ENCODE peak calls at places on chromosomes 12 and 14, in four cellular contexts. Z is AG04449, A is uterus, G is fibroblast of pulmonary artery. K is an unnamed sample.

GRCh38 chr14:26008290-26008689 is 589.5 kb downstream of the NOVA1 start:
- DNase-seq in Z (no peak), G (peak), A (no peak), K (peak)

GRCh38 chr14:64721899-64722298 is 17.7 kb downstream of the PLEKHG3 start:
- DNase-seq in A (no peak), Z (no peak), G (no peak), K (no peak)

GRCh38 chr12:121888083-121888477 is 510 bp upstream of the PSMD9 start:
- DNase-seq in Z (no peak), A (no peak), G (no peak), K (no peak)

GRCh38 chr12:28026701-28027100 is 54.2 kb upstream of the PTHLH start:
- DNase-seq in G (no peak), Z (no peak), A (no peak), K (no peak)

GRCh38 chr14:71728386-71728785 is 203.8 kb upstream of the RGS6 start:
- DNase-seq in Z (no peak), A (no peak), G (no peak), K (no peak)

GRCh38 chr14:89629383-89629782 is 212.3 kb upstream of the FOXN3 start:
- DNase-seq in A (no peak), G (no peak), Z (no peak), K (no peak)

GRCh38 chr14:72350215-72350614 is 418.0 kb downstream of the RGS6 start:
- DNase-seq in G (no peak), Z (no peak), A (no peak), K (no peak)

GRCh38 chr12:132084681-132085635 is 59.2 kb downstream of the DDX51 start:
- DNase-seq in Z (no peak), A (peak), G (peak), K (peak)

GRCh38 chr12:112837629-112838191 is 46.2 kb downstream of the RPH3A start:
- DNase-seq in G (peak), Z (no peak), A (no peak), K (peak)

GRCh38 chr14:87805315-87805723 is 187.7 kb downstream of the GALC start:
- DNase-seq in Z (no peak), A (no peak), G (peak), K (peak)

GRCh38 chr12:6231359-6232268 is 31.4 kb downstream of the CD9 start:
- DNase-seq in G (no peak), Z (no peak), A (no peak), K (no peak)

GRCh38 chr12:123044351-123044750 is 63.9 kb downstream of the ARL6IP4 start:
- DNase-seq in G (no peak), A (no peak), Z (no peak), K (no peak)

GRCh38 chr12:79262938-79263337 is 398.4 kb downstream of the SYT1 start:
- DNase-seq in G (no peak), A (no peak), Z (no peak), K (peak)

GRCh38 chr14:69924181-69924580 is 45.0 kb downstream of the SMOC1 start:
- DNase-seq in G (no peak), A (no peak), Z (no peak), K (no peak)

GRCh38 chr12:82019533-82019932 is 260.4 kb upstream of the PPFIA2 start:
- DNase-seq in G (peak), A (no peak), Z (no peak), K (peak)

GRCh38 chr14:100528962-100529560 is 58.2 kb downstream of the BEGAIN start:
- DNase-seq in A (no peak), G (no peak), Z (no peak), K (no peak)

GRCh38 chr14:90368946-90369721 is 27.7 kb upstream of the CALM1 start:
- DNase-seq in Z (no peak), A (no peak), G (no peak), K (no peak)

GRCh38 chr14:98242903-98243302 is 1029.1 kb downstream of the BCL11B start:
- DNase-seq in Z (no peak), A (no peak), G (no peak), K (no peak)

GRCh38 chr12:93741741-93742085 is 64.5 kb downstream of the CRADD start:
- DNase-seq in Z (no peak), G (no peak), A (peak), K (no peak)

GRCh38 chr14:69052181-69052601 is 73.1 kb upstream of the ACTN1 start:
- DNase-seq in Z (no peak), G (peak), A (peak), K (peak)

GRCh38 chr12:53892760-53893159 is 45.9 kb upstream of the HOXC13 start:
- DNase-seq in A (no peak), Z (no peak), G (no peak), K (no peak)

GRCh38 chr12:112877006-112877405 is 29.8 kb upstream of the OAS1 start:
- DNase-seq in Z (no peak), G (no peak), A (no peak), K (no peak)

GRCh38 chr12:15532364-15532977 is 210.2 kb downstream of the PTPRO start:
- DNase-seq in G (peak), Z (no peak), A (no peak), K (peak)

GRCh38 chr14:49940805-49941421 is 48.0 kb downstream of the ARF6 start:
- DNase-seq in A (no peak), G (peak), Z (peak), K (peak)

GRCh38 chr14:23306113-23306411 is 571 bp upstream of the BCL2L2 start:
- DNase-seq in Z (no peak), G (no peak), A (no peak), K (no peak)

GRCh38 chr12:45713108-45713507 is 16.4 kb upstream of the ARID2 start:
- DNase-seq in A (no peak), Z (no peak), G (peak), K (peak)

GRCh38 chr14:105525861-105526780 is at the start of gene TMEM121:
- DNase-seq in Z (no peak), A (no peak), G (no peak), K (no peak)

GRCh38 chr12:102093319-102093718 is 26.6 kb downstream of the NUP37 start:
- DNase-seq in A (no peak), Z (no peak), G (peak), K (peak)

GRCh38 chr14:68308695-68309094 is 484.2 kb downstream of the ZFP36L1 start:
- DNase-seq in A (no peak), Z (no peak), G (no peak), K (no peak)

GRCh38 chr12:8953773-8954402 is 4.4 kb upstream of the M6PR start:
- DNase-seq in Z (no peak), A (no peak), G (no peak), K (no peak)

GRCh38 chr14:72619881-72620280 is 274.0 kb downstream of the DPF3 start:
- DNase-seq in Z (no peak), A (no peak), G (no peak), K (no peak)

GRCh38 chr12:52254180-52254964 is 20.1 kb upstream of the KRT86 start:
- DNase-seq in G (no peak), A (no peak), Z (no peak), K (no peak)
- H3K4me3 ChIP-seq in G (no peak), A (no peak), Z (no peak), K (no peak)

DNA sequence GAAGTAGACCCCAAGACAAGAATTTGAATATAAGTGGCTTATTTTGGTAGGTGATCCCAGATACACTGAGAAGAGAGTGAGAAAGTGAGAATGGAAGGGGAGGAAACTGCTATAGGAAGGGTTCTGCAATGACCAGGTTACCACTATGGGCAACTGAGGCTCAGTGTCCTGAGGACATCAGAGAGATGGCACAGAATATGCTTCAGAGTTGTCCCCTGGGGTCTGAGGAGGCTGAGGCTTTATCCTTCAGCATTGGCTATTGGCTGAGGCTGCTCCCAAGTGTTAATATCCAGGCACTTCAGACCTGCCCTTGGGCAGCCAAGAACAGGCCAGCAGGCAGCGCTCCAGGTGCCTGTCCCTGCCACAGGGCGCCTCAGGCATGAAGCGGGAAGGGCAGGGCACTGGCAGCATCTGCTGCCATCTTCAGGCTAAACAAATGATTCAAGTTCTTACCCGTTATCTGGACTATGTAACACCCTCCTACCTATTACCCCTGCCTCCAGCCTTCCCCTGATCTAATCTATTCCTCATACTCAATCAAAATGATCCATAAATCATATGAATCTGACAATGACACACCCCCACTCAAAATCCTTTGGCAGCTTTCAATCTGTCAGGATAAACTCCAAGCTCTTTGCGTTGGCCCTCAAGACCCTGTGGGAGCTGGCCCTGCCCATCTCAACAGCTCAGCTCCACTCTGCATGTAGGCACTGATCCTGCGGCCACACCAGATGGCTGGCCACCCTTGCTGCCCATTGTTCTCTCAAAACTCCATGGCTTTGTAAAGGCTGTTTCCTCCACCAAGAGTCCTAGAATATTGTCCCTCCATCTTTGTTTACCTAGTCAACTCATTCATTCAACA is 42.4 kb downstream of the CKAP4 start:
- DNase-seq in Z (no peak), A (no peak), G (no peak), K (no peak)
- TF ChIP-seq CTCF in Z (no peak), A (no peak), G (no peak), K (no peak)

DNA sequence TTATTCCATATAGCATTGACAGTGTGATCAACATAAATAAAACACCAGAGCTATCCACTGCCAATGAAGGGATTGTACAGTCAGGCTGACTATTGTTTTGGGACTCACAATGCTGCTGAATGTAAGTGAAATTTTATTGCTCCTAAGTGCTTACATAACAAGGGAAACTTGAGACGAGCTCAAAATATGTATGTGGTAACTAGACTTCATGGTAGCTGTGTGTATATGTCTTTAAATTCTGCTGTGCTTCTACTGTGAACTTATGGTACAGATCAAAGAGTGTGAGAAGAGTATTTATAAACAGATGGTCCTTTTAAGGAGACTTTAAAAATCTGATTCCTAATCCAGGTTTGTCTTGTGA is 6.9 kb downstream of the FLRT2 start:
- DNase-seq in Z (no peak), A (no peak), G (peak), K (peak)
- H3K4me3 ChIP-seq in Z (no peak), A (peak), G (peak), K (no peak)

DNA sequence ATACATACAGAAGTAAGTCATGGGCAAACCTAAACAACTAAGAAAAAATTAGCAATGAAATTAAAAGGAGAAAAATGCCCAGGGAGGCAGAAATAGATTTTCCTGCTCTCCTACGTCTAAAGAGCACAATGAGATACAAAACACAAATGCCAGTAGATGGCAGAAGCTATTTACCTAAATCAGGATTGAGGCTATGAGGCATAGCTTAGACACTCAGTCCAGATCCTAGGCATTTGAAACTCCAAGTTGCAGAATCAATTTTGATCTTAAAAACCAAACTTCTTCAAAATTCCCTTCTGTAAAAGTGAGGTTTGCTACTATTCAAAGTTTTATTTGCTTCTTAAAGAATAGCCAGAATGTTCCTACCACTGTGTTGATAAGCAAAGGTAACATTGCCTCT is 368.6 kb downstream of the DAD1 start:
- DNase-seq in A (no peak), G (peak), Z (no peak), K (peak)
- TF ChIP-seq CTCF in A (no peak), G (no peak), Z (peak), K (no peak)

GRCh38 chr14:61573748-61574513 is 121.4 kb upstream of the HIF1A start:
- DNase-seq in G (peak), A (no peak), Z (no peak), K (peak)

GRCh38 chr14:61574514-61574807 is 120.9 kb upstream of the HIF1A start:
- DNase-seq in A (no peak), G (no peak), Z (no peak), K (no peak)

GRCh38 chr14:61571931-61572330 is 123.4 kb upstream of the HIF1A start:
- DNase-seq in G (no peak), A (no peak), Z (no peak), K (no peak)

GRCh38 chr14:61575126-61575525 is 120.2 kb upstream of the HIF1A start:
- DNase-seq in G (no peak), A (no peak), Z (no peak), K (no peak)

DNA sequence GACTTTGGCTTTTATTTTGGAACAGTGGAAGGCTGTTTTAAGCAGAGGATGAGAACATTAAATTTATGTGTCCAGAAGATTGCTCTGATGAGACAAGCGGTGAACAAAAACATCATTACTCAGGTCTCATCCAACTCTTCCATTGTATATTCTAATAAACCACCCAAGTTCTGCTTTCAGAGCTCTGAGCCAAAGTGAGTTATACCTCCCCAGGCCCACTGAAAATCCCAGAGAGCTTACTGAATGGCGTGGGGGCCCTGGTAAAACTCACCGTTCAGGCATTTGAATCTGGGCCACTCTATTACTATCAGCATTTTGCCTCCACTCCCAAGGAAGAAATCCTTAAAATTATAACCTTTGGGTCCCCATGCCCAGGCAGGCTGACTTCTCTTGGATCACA is 122.0 kb upstream of the HIF1A start:
- DNase-seq in G (no peak), A (no peak), Z (no peak), K (no peak)
- H3K4me3 ChIP-seq in G (no peak), A (no peak), Z (no peak), K (no peak)

K was measured in cardiac fibroblast.